ENCODE peak calls at places on chromosomes 7 and 10, in eight cellular contexts. One of them, this sample, is unnamed.
A peak's percentile ranks its signal among the peaks of the same experiment; 100 is the strongest.

GRCh38 chr7:4479367-4480039 is 202.6 kb upstream of the FOXK1 start:
- DNase-seq in left ventricle myocardium inferior: no peak
- DNase-seq in GM06990: no peak
- DNase-seq in lung: no peak
- DNase-seq in tibial artery: no peak
- DNase-seq in OCI-LY7: peak; percentile 51
- DNase-seq in heart left ventricle: no peak
- DNase-seq in HL-60: peak; percentile 26
- DNase-seq in this sample: no peak

GRCh38 chr7:12747687-12748306 is 60.4 kb downstream of the ARL4A start:
- DNase-seq in left ventricle myocardium inferior: no peak
- DNase-seq in GM06990: no peak
- DNase-seq in lung: no peak
- DNase-seq in tibial artery: no peak
- DNase-seq in OCI-LY7: no peak
- DNase-seq in heart left ventricle: no peak
- DNase-seq in HL-60: no peak
- DNase-seq in this sample: no peak

GRCh38 chr10:97263971-97264370 is 28.5 kb downstream of the ARHGAP19 start:
- DNase-seq in left ventricle myocardium inferior: no peak
- DNase-seq in GM06990: no peak
- DNase-seq in lung: no peak
- DNase-seq in tibial artery: no peak
- DNase-seq in OCI-LY7: no peak
- DNase-seq in heart left ventricle: no peak
- DNase-seq in HL-60: no peak
- DNase-seq in this sample: no peak

GRCh38 chr7:95169678-95170077 is 154.7 kb downstream of the PON1 start:
- DNase-seq in left ventricle myocardium inferior: no peak
- DNase-seq in GM06990: no peak
- DNase-seq in lung: no peak
- DNase-seq in tibial artery: no peak
- DNase-seq in OCI-LY7: no peak
- DNase-seq in heart left ventricle: no peak
- DNase-seq in HL-60: no peak
- DNase-seq in this sample: no peak

GRCh38 chr7:108367946-108368345 is 88.3 kb downstream of the NRCAM start:
- DNase-seq in left ventricle myocardium inferior: no peak
- DNase-seq in GM06990: no peak
- DNase-seq in lung: no peak
- DNase-seq in tibial artery: no peak
- DNase-seq in OCI-LY7: no peak
- DNase-seq in heart left ventricle: no peak
- DNase-seq in HL-60: no peak
- DNase-seq in this sample: no peak

GRCh38 chr7:111752022-111752582 is 189.8 kb upstream of the IMMP2L start:
- DNase-seq in left ventricle myocardium inferior: peak; percentile 35
- DNase-seq in GM06990: no peak
- DNase-seq in lung: peak; percentile 67
- DNase-seq in tibial artery: no peak
- DNase-seq in OCI-LY7: peak; percentile 48
- DNase-seq in heart left ventricle: peak; percentile 37
- DNase-seq in HL-60: peak; percentile 24
- DNase-seq in this sample: no peak

GRCh38 chr7:116572036-116572435 is 47.2 kb downstream of the CAV1 start:
- DNase-seq in left ventricle myocardium inferior: no peak
- DNase-seq in GM06990: no peak
- DNase-seq in lung: no peak
- DNase-seq in tibial artery: no peak
- DNase-seq in OCI-LY7: no peak
- DNase-seq in heart left ventricle: no peak
- DNase-seq in HL-60: no peak
- DNase-seq in this sample: no peak

GRCh38 chr7:151109094-151110048 is 23.1 kb downstream of the AGAP3 start:
- DNase-seq in left ventricle myocardium inferior: peak; percentile 45
- DNase-seq in GM06990: no peak
- DNase-seq in lung: no peak
- DNase-seq in tibial artery: no peak
- DNase-seq in OCI-LY7: no peak
- DNase-seq in heart left ventricle: no peak
- DNase-seq in HL-60: no peak
- DNase-seq in this sample: no peak

GRCh38 chr7:102129636-102130370 is 156.9 kb upstream of the SH2B2 start:
- DNase-seq in left ventricle myocardium inferior: no peak
- DNase-seq in GM06990: no peak
- DNase-seq in lung: no peak
- DNase-seq in tibial artery: no peak
- DNase-seq in OCI-LY7: no peak
- DNase-seq in heart left ventricle: no peak
- DNase-seq in HL-60: no peak
- DNase-seq in this sample: no peak

GRCh38 chr7:118111347-118111746 is 72.6 kb upstream of the LSM8 start:
- DNase-seq in left ventricle myocardium inferior: no peak
- DNase-seq in GM06990: no peak
- DNase-seq in lung: no peak
- DNase-seq in tibial artery: no peak
- DNase-seq in OCI-LY7: no peak
- DNase-seq in heart left ventricle: no peak
- DNase-seq in HL-60: no peak
- DNase-seq in this sample: no peak

GRCh38 chr7:128161466-128162125 is 79.5 kb upstream of the LEP start:
- DNase-seq in left ventricle myocardium inferior: no peak
- DNase-seq in GM06990: no peak
- DNase-seq in lung: no peak
- DNase-seq in tibial artery: no peak
- DNase-seq in OCI-LY7: no peak
- DNase-seq in heart left ventricle: no peak
- DNase-seq in HL-60: no peak
- DNase-seq in this sample: no peak

GRCh38 chr10:123043409-123043925 is 34.7 kb downstream of the ACADSB start:
- DNase-seq in left ventricle myocardium inferior: no peak
- DNase-seq in GM06990: peak; percentile 20
- DNase-seq in lung: no peak
- DNase-seq in tibial artery: no peak
- DNase-seq in OCI-LY7: peak; percentile 76
- DNase-seq in heart left ventricle: no peak
- DNase-seq in HL-60: peak; percentile 38
- DNase-seq in this sample: no peak

GRCh38 chr7:133794490-133794889 is 332.6 kb upstream of the LRGUK start:
- DNase-seq in left ventricle myocardium inferior: no peak
- DNase-seq in GM06990: no peak
- DNase-seq in lung: no peak
- DNase-seq in tibial artery: peak; percentile 22
- DNase-seq in OCI-LY7: no peak
- DNase-seq in heart left ventricle: no peak
- DNase-seq in HL-60: no peak
- DNase-seq in this sample: no peak

GRCh38 chr10:89393898-89394297 is 1.5 kb downstream of the IFIT1 start:
- DNase-seq in left ventricle myocardium inferior: no peak
- DNase-seq in GM06990: no peak
- DNase-seq in lung: no peak
- DNase-seq in tibial artery: no peak
- DNase-seq in OCI-LY7: no peak
- DNase-seq in heart left ventricle: no peak
- DNase-seq in HL-60: no peak
- DNase-seq in this sample: no peak

GRCh38 chr10:89392974-89393373 is 551 bp downstream of the IFIT1 start:
- DNase-seq in left ventricle myocardium inferior: no peak
- DNase-seq in GM06990: no peak
- DNase-seq in lung: no peak
- DNase-seq in tibial artery: peak; percentile 63
- DNase-seq in OCI-LY7: no peak
- DNase-seq in heart left ventricle: no peak
- DNase-seq in HL-60: peak; percentile 37
- DNase-seq in this sample: no peak

GRCh38 chr10:89395141-89395540 is 2.7 kb downstream of the IFIT1 start:
- DNase-seq in left ventricle myocardium inferior: no peak
- DNase-seq in GM06990: no peak
- DNase-seq in lung: no peak
- DNase-seq in tibial artery: no peak
- DNase-seq in OCI-LY7: no peak
- DNase-seq in heart left ventricle: no peak
- DNase-seq in HL-60: no peak
- DNase-seq in this sample: no peak

GRCh38 chr10:89403043-89403442 is 10.6 kb downstream of the IFIT1 start:
- DNase-seq in left ventricle myocardium inferior: no peak
- DNase-seq in GM06990: no peak
- DNase-seq in lung: no peak
- DNase-seq in tibial artery: no peak
- DNase-seq in OCI-LY7: no peak
- DNase-seq in heart left ventricle: no peak
- DNase-seq in HL-60: no peak
- DNase-seq in this sample: no peak

GRCh38 chr10:89398003-89398749 is 5.8 kb downstream of the IFIT1 start:
- DNase-seq in left ventricle myocardium inferior: no peak
- DNase-seq in GM06990: no peak
- DNase-seq in lung: no peak
- DNase-seq in tibial artery: no peak
- DNase-seq in OCI-LY7: no peak
- DNase-seq in heart left ventricle: no peak
- DNase-seq in HL-60: no peak
- DNase-seq in this sample: no peak
- H3K4me3 ChIP-seq in left ventricle myocardium inferior: no peak overlapping the region
- H3K4me3 ChIP-seq in GM06990: no peak overlapping the region
- H3K4me3 ChIP-seq in lung: no peak overlapping the region
- H3K4me3 ChIP-seq in tibial artery: no peak overlapping the region
- H3K4me3 ChIP-seq in OCI-LY7: no peak overlapping the region
- H3K4me3 ChIP-seq in heart left ventricle: no peak overlapping the region
- H3K4me3 ChIP-seq in HL-60: no peak overlapping the region
- H3K4me3 ChIP-seq in this sample: no peak overlapping the region

GRCh38 chr7:80940539-80941205 is 21.8 kb upstream of the SEMA3C start:
- DNase-seq in left ventricle myocardium inferior: no peak
- DNase-seq in GM06990: no peak
- DNase-seq in lung: no peak
- DNase-seq in tibial artery: no peak
- DNase-seq in OCI-LY7: no peak
- DNase-seq in heart left ventricle: no peak
- DNase-seq in HL-60: no peak
- DNase-seq in this sample: no peak
- H3K4me3 ChIP-seq in left ventricle myocardium inferior: no peak overlapping the region
- H3K4me3 ChIP-seq in GM06990: no peak overlapping the region
- H3K4me3 ChIP-seq in lung: no peak overlapping the region
- H3K4me3 ChIP-seq in tibial artery: no peak overlapping the region
- H3K4me3 ChIP-seq in OCI-LY7: no peak overlapping the region
- H3K4me3 ChIP-seq in heart left ventricle: no peak overlapping the region
- H3K4me3 ChIP-seq in HL-60: no peak overlapping the region
- H3K4me3 ChIP-seq in this sample: no peak overlapping the region

DNA sequence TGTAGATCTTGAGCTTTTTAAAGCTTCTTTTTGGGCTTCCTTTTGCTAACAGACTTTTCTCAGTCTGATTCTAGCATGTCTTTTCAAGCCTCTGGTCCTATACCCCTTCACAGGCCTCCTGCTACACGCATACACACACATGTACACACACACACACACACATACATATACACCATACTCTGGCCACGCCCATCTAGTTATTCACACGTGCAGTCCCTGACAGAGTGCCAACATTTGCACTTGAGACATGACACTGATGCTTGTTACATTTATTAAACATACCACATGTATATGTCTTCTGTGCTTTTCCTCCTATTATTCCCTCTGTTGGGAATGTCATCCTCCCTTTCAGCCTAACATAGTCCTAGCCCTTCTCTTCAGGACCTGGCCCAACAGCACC is 222.2 kb downstream of the ARHGAP12 start:
- DNase-seq in left ventricle myocardium inferior: no peak
- DNase-seq in GM06990: no peak
- DNase-seq in lung: no peak
- DNase-seq in tibial artery: no peak
- DNase-seq in OCI-LY7: no peak
- DNase-seq in heart left ventricle: no peak
- DNase-seq in HL-60: peak; percentile 55
- DNase-seq in this sample: no peak
- H3K4me3 ChIP-seq in left ventricle myocardium inferior: peak overlapping the region; percentile 41
- H3K4me3 ChIP-seq in GM06990: peak overlapping the region; percentile 30
- H3K4me3 ChIP-seq in lung: no peak overlapping the region
- H3K4me3 ChIP-seq in tibial artery: no peak overlapping the region
- H3K4me3 ChIP-seq in OCI-LY7: no peak overlapping the region
- H3K4me3 ChIP-seq in heart left ventricle: peak overlapping the region; percentile 15
- H3K4me3 ChIP-seq in HL-60: peak overlapping the region; percentile 26
- H3K4me3 ChIP-seq in this sample: peak overlapping the region; percentile 54

GRCh38 chr10:60576130-60577069 is 186.7 kb upstream of the ANK3 start:
- DNase-seq in left ventricle myocardium inferior: no peak
- DNase-seq in GM06990: no peak
- DNase-seq in lung: no peak
- DNase-seq in tibial artery: no peak
- DNase-seq in OCI-LY7: no peak
- DNase-seq in heart left ventricle: no peak
- DNase-seq in HL-60: no peak
- DNase-seq in this sample: no peak
- H3K4me3 ChIP-seq in left ventricle myocardium inferior: peak overlapping the region; percentile 47
- H3K4me3 ChIP-seq in GM06990: no peak overlapping the region
- H3K4me3 ChIP-seq in lung: no peak overlapping the region
- H3K4me3 ChIP-seq in tibial artery: peak overlapping the region; percentile 32
- H3K4me3 ChIP-seq in OCI-LY7: no peak overlapping the region
- H3K4me3 ChIP-seq in heart left ventricle: peak overlapping the region; percentile 17
- H3K4me3 ChIP-seq in HL-60: no peak overlapping the region
- H3K4me3 ChIP-seq in this sample: peak overlapping the region; percentile 15

GRCh38 chr10:4332764-4333473 is 493.1 kb upstream of the AKR1E2 start:
- DNase-seq in left ventricle myocardium inferior: no peak
- DNase-seq in GM06990: no peak
- DNase-seq in lung: no peak
- DNase-seq in tibial artery: no peak
- DNase-seq in OCI-LY7: no peak
- DNase-seq in heart left ventricle: no peak
- DNase-seq in HL-60: no peak
- DNase-seq in this sample: no peak
- H3K4me3 ChIP-seq in left ventricle myocardium inferior: no peak overlapping the region
- H3K4me3 ChIP-seq in GM06990: no peak overlapping the region
- H3K4me3 ChIP-seq in lung: no peak overlapping the region
- H3K4me3 ChIP-seq in tibial artery: no peak overlapping the region
- H3K4me3 ChIP-seq in OCI-LY7: peak overlapping the region; percentile 22
- H3K4me3 ChIP-seq in heart left ventricle: no peak overlapping the region
- H3K4me3 ChIP-seq in HL-60: no peak overlapping the region
- H3K4me3 ChIP-seq in this sample: no peak overlapping the region

DNA sequence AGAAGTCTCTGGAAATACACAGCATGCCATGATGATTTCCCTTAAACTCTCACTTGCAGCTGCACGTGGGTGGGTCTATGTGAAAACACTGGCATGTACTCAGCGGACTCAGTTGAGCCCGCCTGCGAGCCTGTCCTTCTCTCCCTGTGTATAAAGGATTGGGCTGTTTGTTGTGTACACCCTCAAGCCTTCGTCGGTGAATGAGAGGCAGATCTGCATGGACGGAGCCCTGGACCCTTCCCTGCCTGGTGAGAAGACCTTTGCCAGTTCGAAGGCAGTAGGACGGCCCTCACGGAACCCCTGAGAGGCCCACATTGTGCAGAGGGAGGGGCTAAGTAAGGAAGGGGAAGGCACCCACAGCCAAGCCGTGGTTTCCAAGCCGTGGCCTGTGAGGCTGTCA is 121.2 kb downstream of the WDFY4 start:
- DNase-seq in left ventricle myocardium inferior: peak; percentile 37
- DNase-seq in GM06990: no peak
- DNase-seq in lung: no peak
- DNase-seq in tibial artery: peak; percentile 38
- DNase-seq in OCI-LY7: no peak
- DNase-seq in heart left ventricle: no peak
- DNase-seq in HL-60: no peak
- DNase-seq in this sample: no peak
- H3K4me3 ChIP-seq in left ventricle myocardium inferior: no peak overlapping the region
- H3K4me3 ChIP-seq in GM06990: no peak overlapping the region
- H3K4me3 ChIP-seq in lung: no peak overlapping the region
- H3K4me3 ChIP-seq in tibial artery: no peak overlapping the region
- H3K4me3 ChIP-seq in OCI-LY7: no peak overlapping the region
- H3K4me3 ChIP-seq in heart left ventricle: no peak overlapping the region
- H3K4me3 ChIP-seq in HL-60: no peak overlapping the region
- H3K4me3 ChIP-seq in this sample: peak overlapping the region; percentile 33